ENCODE peak calls at places on chromosomes 12 and 14, in four cellular contexts. X is HepG2, R is K562, G is SK-N-SH. H is an unnamed sample.

GRCh38 chr12:115528466-115528865 is 749.0 kb downstream of the MED13L start:
- DNase-seq in R (no peak), G (no peak), X (no peak), H (no peak)

GRCh38 chr14:87233806-87234384 is 759.1 kb downstream of the GALC start:
- DNase-seq in G (no peak), X (no peak), R (no peak), H (no peak)

GRCh38 chr12:3161861-3162260 is 84.7 kb downstream of the TSPAN9 start:
- DNase-seq in G (no peak), X (peak), R (no peak), H (peak)

GRCh38 chr12:47097276-47097896 is 17.6 kb upstream of the AMIGO2 start:
- DNase-seq in G (no peak), X (no peak), R (no peak), H (no peak)

GRCh38 chr12:113366827-113367226 is 8.4 kb downstream of the PLBD2 start:
- DNase-seq in X (no peak), G (no peak), R (no peak), H (no peak)

GRCh38 chr12:19277707-19278106 is 148.2 kb downstream of the PLEKHA5 start:
- DNase-seq in G (no peak), X (no peak), R (no peak), H (no peak)

GRCh38 chr12:29073631-29074239 is 75.3 kb upstream of the FAR2 start:
- DNase-seq in G (peak), R (peak), X (peak), H (no peak)

GRCh38 chr12:11174022-11174421 is 3.0 kb downstream of the SMIM10L1 start:
- DNase-seq in R (no peak), X (no peak), G (no peak), H (no peak)

GRCh38 chr12:111270773-111271172 is 98.1 kb downstream of the PHETA1 start:
- DNase-seq in G (no peak), R (no peak), X (peak), H (no peak)

GRCh38 chr12:122449317-122449716 is 26.8 kb upstream of the CLIP1 start:
- DNase-seq in R (peak), G (no peak), X (peak), H (no peak)

GRCh38 chr12:2864198-2864597 is 7.4 kb upstream of the TEX52 start:
- DNase-seq in R (no peak), X (no peak), G (no peak), H (no peak)

GRCh38 chr12:12807970-12808702 is 5.0 kb upstream of the DDX47 start:
- DNase-seq in R (no peak), G (no peak), X (no peak), H (no peak)

GRCh38 chr14:26204362-26204953 is 393.4 kb downstream of the NOVA1 start:
- DNase-seq in R (no peak), G (no peak), X (no peak), H (no peak)

GRCh38 chr12:55314043-55314442 is at the start of gene OR6C1:
- DNase-seq in R (no peak), G (no peak), X (no peak), H (no peak)

GRCh38 chr12:88153959-88154358 is 11.9 kb downstream of the TMTC3 start:
- DNase-seq in G (peak), R (no peak), X (peak), H (no peak)

GRCh38 chr12:63164911-63165310 is 13.9 kb upstream of the AVPR1A start:
- DNase-seq in X (no peak), R (no peak), G (no peak), H (no peak)

GRCh38 chr12:6200266-6201198 is at the start of gene CD9:
- DNase-seq in X (no peak), G (peak), R (peak), H (peak)

GRCh38 chr12:6182279-6182898 is 17.8 kb upstream of the CD9 start:
- DNase-seq in G (peak), R (peak), X (peak), H (no peak)

GRCh38 chr14:73500360-73500759 is 9.6 kb downstream of the RIOX1 start:
- DNase-seq in X (no peak), G (no peak), R (no peak), H (no peak)

GRCh38 chr12:111298583-111299436 is 70.1 kb downstream of the PHETA1 start:
- DNase-seq in R (peak), X (peak), G (peak), H (peak)

GRCh38 chr12:56080556-56081138 is 682 bp downstream of the ERBB3 start:
- DNase-seq in X (peak), G (no peak), R (peak), H (peak)

GRCh38 chr12:81128930-81129554 is 51.2 kb downstream of the ACSS3 start:
- DNase-seq in R (peak), X (peak), G (peak), H (peak)

GRCh38 chr14:52729925-52730707 is at the start of gene STYX:
- DNase-seq in X (peak), R (peak), G (peak), H (peak)

GRCh38 chr12:88450130-88450529 is 130.1 kb downstream of the KITLG start:
- DNase-seq in X (no peak), R (no peak), G (no peak), H (no peak)

GRCh38 chr12:47272412-47273190 is 192.8 kb upstream of the AMIGO2 start:
- DNase-seq in X (no peak), R (peak), G (no peak), H (no peak)

GRCh38 chr14:68518910-68519686 is 273.8 kb downstream of the ZFP36L1 start:
- DNase-seq in R (no peak), X (no peak), G (no peak), H (no peak)

GRCh38 chr12:14272954-14273910 is 92.2 kb upstream of the ATF7IP start:
- DNase-seq in R (no peak), G (no peak), X (no peak), H (no peak)

GRCh38 chr14:79496701-79497100 is 714.6 kb downstream of the DIO2 start:
- DNase-seq in R (no peak), X (no peak), G (no peak), H (no peak)

GRCh38 chr12:1810201-1810930 is 10.0 kb upstream of the LRTM2 start:
- DNase-seq in X (no peak), G (no peak), R (peak), H (no peak)

GRCh38 chr12:22525426-22525825 is 18.9 kb downstream of the C2CD5 start:
- DNase-seq in R (no peak), X (no peak), G (no peak), H (no peak)

GRCh38 chr12:124174406-124174805 is 120.5 kb upstream of the RFLNA start:
- DNase-seq in R (no peak), G (no peak), X (no peak), H (no peak)

GRCh38 chr14:50410921-50411320 is 14.2 kb upstream of the CDKL1 start:
- DNase-seq in X (no peak), R (no peak), G (no peak), H (no peak)

GRCh38 chr14:50407089-50407813 is 10.6 kb upstream of the CDKL1 start:
- DNase-seq in R (no peak), G (no peak), X (no peak), H (no peak)

DNA sequence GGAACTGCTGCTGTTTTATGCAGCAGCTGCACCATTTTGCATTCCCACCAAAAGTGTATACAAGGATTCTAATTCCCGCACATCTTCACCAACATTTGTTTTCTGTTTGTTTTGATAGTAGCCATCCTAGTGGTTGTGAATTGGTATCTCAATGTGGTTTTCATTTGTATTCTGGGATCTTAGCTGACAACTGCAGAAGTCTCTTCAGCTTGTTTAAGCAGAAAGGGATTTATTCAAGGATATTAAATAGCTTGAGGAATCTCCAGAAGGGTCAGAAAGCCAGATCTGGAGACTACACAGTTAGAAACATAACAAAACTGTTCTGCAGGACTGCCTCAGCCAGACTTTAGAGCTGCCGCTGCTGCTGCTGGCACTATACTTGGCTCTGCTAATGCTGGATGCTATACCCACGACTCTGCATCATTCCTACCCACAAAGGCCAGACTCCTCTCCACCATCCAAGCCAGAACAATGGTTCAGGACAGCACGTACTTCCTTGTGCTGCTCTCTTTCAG is 13.4 kb upstream of the CDKL1 start:
- DNase-seq in X (no peak), G (no peak), R (no peak), H (no peak)
- TF ChIP-seq FOXJ3 in X (no peak), G (no peak), R (no peak), H (no peak)

DNA sequence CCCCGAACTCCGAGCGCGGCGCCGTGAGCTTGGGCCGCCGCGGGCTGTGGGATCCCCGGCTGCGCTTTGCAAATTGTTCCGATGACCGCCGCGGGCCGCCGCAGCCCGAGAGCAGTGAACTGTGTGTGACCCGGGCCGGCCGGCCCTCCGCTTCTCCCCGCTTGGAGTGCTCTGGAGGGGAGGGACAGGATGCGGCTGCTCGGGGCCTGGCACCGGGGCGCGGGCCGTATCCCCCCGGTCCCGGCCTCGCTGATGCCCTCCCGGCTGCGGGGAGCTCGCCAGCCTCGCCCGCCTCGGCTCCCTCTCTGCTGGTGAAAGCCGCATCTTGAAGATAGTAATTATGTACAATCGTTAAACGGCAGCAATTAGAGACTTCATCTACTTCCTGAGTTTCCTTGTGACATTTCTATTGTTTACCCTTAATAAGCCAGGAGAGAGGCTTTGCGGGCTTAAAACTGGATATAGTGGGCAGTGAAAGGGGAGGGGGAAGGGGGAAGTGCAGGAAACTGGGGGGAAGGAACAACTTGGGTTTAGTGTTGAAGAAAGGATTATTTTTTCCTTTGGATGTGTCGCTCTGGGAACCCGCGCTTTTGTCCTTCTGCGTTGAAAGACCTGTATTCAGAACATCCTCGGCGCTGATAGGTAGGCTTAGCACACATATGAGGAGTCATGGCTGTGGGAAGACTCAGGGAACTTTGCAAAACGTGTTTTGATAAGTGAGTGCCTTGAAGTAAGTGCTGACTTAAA is 1.2 kb downstream of the PELI2 start:
- DNase-seq in G (peak), R (peak), X (no peak), H (peak)
- TF ChIP-seq FOXJ3 in G (no peak), R (no peak), X (no peak), H (no peak)

DNA sequence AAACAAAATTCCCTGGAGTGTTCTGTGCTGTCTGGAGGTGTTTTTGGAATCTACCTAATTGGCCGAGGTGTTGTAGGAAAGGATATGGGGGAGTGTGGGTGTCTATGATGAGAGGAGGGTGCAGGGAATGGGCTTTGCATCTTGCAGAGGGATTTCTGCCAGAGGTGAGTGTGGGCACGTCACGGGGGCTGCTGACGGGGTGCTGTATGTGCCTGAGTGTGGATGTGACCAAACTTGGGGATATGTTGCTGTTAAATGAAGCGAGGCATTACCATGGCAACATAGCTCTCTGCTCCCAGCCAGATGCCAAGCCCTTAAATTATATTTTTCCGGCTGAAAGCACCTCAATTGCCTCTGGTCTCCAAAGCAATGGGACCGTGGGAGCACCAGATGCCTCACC is 44.3 kb upstream of the SPTLC2 start:
- DNase-seq in R (no peak), G (peak), X (no peak), H (no peak)
- TF ChIP-seq FOXJ3 in R (no peak), G (no peak), X (no peak), H (no peak)

DNA sequence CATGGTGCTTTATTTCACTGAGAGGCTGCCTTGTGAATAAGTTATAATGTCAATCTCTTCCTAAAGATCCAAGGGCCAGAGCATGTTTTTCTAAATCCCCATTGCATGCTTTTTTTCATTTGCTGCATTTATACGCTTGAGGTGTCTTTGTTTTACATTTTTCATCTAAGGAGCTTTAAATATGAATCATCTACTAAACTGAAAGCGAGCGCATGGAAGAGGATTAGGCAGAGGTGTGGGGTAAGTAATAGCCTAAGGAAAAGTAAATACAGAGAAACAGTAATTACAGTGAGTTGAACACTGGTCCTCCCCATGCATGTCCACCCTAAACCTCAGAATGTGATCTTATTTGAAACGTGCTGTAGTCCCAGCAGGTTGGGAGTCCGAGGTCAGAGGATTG is 76.4 kb upstream of the METAP2 start:
- DNase-seq in R (no peak), G (no peak), X (no peak), H (no peak)
- TF ChIP-seq FOXJ3 in R (no peak), G (no peak), X (no peak), H (no peak)

GRCh38 chr12:132593521-132593920 is 16.9 kb downstream of the LRCOL1 start:
- DNase-seq in X (no peak), G (peak), R (no peak), H (no peak)
- TF ChIP-seq FOXJ3 in X (no peak), G (no peak), R (no peak), H (no peak)

GRCh38 chr12:102957339-102958050 is at the start of gene ASCL1:
- DNase-seq in X (no peak), G (peak), R (no peak), H (peak)
- TF ChIP-seq FOXJ3 in X (no peak), G (no peak), R (no peak), H (no peak)

DNA sequence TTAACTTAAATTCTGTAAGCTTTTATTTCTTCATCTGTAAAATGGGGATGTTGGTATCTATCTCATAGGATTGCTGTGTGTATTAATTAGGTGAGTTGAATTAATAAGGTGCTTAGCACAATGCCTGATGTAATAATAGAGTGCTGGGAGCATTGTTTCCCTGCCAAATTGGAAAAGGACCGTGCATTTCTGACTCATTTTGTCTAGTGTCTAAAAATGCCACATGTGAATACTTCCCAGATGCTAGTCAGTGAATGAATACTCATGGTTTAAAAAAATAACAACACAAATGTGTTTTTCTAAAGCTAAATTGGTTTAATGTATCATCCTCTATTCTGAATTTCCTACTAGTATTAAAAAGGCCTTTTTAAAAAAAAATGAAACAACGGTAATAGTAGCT is 45.4 kb upstream of the NEDD1 start:
- DNase-seq in G (no peak), X (no peak), R (no peak), H (no peak)
- TF ChIP-seq FOXJ3 in G (no peak), X (no peak), R (no peak), H (no peak)

DNA sequence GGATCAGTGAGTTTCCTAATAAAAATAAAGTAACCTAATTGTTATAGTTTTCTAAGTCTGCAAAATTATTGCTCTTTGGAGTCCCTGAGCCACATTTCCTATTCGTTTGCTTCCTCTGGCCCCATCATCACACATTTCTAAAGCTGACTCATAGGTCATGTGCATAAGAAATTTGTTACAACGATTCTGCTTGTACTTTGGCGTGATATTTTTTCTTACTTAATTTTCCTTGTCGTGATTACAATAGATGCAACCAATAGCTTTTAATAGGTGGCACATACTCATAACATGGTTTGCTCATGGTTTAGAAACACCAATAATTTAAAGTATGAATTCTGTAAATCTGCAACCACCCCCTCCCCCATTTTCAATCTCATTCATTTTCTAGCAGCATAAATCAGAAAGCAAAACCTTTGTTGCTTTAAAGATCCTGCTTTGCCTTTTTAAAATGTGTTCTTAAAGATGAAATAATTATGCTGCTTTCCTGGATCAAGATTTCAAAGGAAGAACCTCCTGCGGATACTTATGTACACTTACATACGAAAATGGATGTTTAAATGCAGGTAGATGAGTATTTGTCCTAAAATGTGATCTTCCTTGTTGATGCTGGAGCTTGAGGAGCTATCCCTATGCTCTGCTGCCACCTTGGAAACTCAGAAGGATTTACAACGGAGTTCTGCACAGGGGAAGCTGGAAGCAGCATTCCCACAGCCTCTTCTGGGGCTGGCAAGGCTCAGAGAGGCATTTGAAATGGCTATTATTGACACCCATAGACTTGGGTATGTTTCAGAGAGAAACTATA is 1.7 kb upstream of the FLRT2 start:
- DNase-seq in G (no peak), X (peak), R (no peak), H (peak)
- TF ChIP-seq FOXJ3 in G (no peak), X (no peak), R (no peak), H (no peak)

GRCh38 chr12:68977909-68978610 is 45.1 kb upstream of the CPM start:
- DNase-seq in R (no peak), X (no peak), G (no peak), H (no peak)
- TF ChIP-seq FOXJ3 in R (no peak), X (no peak), G (no peak), H (no peak)

DNA sequence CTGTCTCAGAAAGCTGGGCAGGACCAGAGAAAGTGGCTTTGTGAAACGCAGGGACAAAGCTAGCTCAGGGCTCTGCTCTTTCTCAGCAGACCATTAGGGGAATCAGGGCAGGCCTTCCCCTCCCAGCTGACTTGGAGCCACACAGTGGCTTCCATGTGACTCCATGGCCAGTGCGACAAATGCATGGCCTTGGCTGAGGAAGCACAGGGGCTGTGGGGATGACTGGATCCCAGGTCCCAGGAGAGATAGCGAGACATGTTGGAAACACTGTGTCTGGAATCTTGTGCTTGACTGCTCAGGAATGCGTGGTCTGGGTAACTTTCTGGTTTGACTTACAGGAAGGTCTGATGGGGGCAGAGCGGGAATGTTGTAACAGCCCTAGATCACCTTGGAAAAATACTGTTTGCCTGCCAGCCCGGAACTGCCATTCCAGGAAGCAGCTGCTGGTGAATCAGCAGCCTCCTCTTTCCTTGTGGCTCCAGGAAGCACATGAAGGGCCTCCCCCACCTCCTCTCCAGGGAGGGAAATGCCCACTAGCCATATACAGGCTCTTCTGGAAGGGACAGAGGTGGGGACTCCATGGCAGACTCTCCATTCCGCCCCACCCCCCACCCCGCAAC is 133.5 kb upstream of the HIF1A start:
- DNase-seq in X (peak), R (no peak), G (peak), H (no peak)
- TF ChIP-seq FOXJ3 in X (peak), R (no peak), G (no peak), H (no peak)